ENCODE peak calls at places on chromosomes 16 and 17, in seven cellular contexts. A is heart left ventricle, W is sigmoid colon, T is Peyer's patch, J is lower leg skin, C is prostate gland, N is uterus. L is an unnamed sample.

GRCh38 chr16:53836680-53837079 is 132.7 kb downstream of the FTO start:
- DNase-seq in N (no peak), C (no peak), W (no peak), T (no peak), A (no peak), J (no peak), L (no peak)

GRCh38 chr17:17782425-17783120 is 54.2 kb downstream of the SREBF1 start:
- DNase-seq in A (no peak), J (no peak), C (no peak), N (no peak), T (no peak), W (no peak), L (peak)

GRCh38 chr16:89409161-89409711 is 81.1 kb downstream of the ANKRD11 start:
- DNase-seq in C (no peak), A (peak), W (no peak), T (no peak), N (no peak), J (no peak), L (peak)

GRCh38 chr16:25692734-25693508 is 1.2 kb downstream of the HS3ST4 start:
- DNase-seq in A (no peak), J (no peak), C (no peak), W (no peak), N (no peak), T (no peak), L (no peak)

GRCh38 chr16:20799599-20799998 is 6.7 kb downstream of the ERI2 start:
- DNase-seq in W (no peak), C (no peak), N (no peak), A (no peak), T (no peak), J (no peak), L (no peak)

GRCh38 chr17:36884495-36885160 is 52.6 kb upstream of the LHX1 start:
- DNase-seq in J (no peak), A (no peak), N (no peak), W (no peak), T (no peak), C (no peak), L (no peak)

GRCh38 chr16:73546351-73546845 is 498.5 kb upstream of the ZFHX3 start:
- DNase-seq in N (no peak), T (no peak), A (no peak), W (no peak), C (no peak), J (no peak), L (no peak)

GRCh38 chr16:53668869-53669268 is 34.8 kb downstream of the RPGRIP1L start:
- DNase-seq in A (no peak), T (no peak), W (no peak), C (no peak), N (no peak), J (no peak), L (no peak)

GRCh38 chr17:31467502-31468256 is 76.2 kb downstream of the RAB11FIP4 start:
- DNase-seq in N (no peak), J (no peak), T (no peak), C (no peak), A (peak), W (no peak), L (peak)

GRCh38 chr16:27048316-27048715 is 18.4 kb upstream of the C16orf82 start:
- DNase-seq in C (no peak), A (no peak), W (no peak), T (no peak), N (no peak), J (no peak), L (no peak)

GRCh38 chr16:28910046-28911031 is 14.7 kb downstream of the RABEP2 start:
- DNase-seq in A (no peak), N (no peak), T (peak), C (no peak), J (no peak), W (no peak), L (no peak)

GRCh38 chr16:67006930-67007658 is 18.7 kb downstream of the CES4A start:
- DNase-seq in A (no peak), W (no peak), C (no peak), N (no peak), J (no peak), T (no peak), L (peak)

GRCh38 chr17:194844-195602 is 13.6 kb upstream of the DOC2B start:
- DNase-seq in C (no peak), W (no peak), A (no peak), N (no peak), T (no peak), J (no peak), L (no peak)

GRCh38 chr16:51321251-51321650 is 170.2 kb upstream of the SALL1 start:
- DNase-seq in T (no peak), W (no peak), A (no peak), N (no peak), J (no peak), C (no peak), L (no peak)

GRCh38 chr16:68538880-68539701 is at the start of gene ZFP90:
- DNase-seq in N (peak), J (peak), A (peak), W (peak), T (peak), C (peak), L (peak)
- TF ChIP-seq POLR2A in N (peak), J (no peak), A (no peak), W (peak), T (peak), C (peak), L (no peak)

GRCh38 chr17:41811549-41812175 is at the start of gene P3H4:
- DNase-seq in N (peak), A (peak), C (peak), T (peak), J (peak), W (peak), L (peak)
- TF ChIP-seq POLR2A in N (peak), A (no peak), C (peak), T (peak), J (no peak), W (no peak), L (peak)

DNA sequence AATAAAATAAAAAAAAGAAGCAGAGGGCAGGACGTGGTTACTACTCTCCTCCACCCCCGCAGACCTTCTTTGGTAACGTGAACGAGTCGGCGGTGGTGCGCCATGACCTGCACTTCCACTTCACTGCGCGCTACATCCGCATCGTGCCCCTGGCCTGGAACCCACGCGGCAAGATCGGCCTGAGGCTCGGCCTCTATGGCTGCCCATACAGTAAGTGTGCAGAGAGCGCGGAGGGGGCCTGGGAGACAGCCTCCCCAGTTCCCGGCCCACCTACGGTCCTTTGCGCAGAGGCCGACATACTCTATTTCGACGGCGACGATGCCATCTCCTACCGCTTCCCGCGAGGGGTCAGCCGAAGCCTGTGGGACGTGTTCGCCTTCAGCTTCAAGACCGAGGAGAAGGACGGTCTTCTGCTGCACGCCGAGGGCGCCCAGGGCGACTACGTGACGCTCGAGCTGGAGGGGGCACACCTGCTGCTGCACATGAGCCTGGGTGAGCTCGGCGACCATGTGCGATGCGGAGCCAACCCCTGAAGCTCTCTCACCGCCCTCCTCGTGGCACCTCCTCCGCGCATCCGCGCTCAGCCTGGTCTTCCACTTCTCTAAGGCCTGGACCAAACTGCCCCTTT is 2.7 kb downstream of the CNTNAP1 start:
- DNase-seq in N (no peak), J (no peak), A (no peak), C (no peak), T (no peak), W (no peak), L (no peak)
- TF ChIP-seq POLR2A in N (no peak), J (no peak), A (no peak), C (no peak), T (no peak), W (no peak), L (no peak)

DNA sequence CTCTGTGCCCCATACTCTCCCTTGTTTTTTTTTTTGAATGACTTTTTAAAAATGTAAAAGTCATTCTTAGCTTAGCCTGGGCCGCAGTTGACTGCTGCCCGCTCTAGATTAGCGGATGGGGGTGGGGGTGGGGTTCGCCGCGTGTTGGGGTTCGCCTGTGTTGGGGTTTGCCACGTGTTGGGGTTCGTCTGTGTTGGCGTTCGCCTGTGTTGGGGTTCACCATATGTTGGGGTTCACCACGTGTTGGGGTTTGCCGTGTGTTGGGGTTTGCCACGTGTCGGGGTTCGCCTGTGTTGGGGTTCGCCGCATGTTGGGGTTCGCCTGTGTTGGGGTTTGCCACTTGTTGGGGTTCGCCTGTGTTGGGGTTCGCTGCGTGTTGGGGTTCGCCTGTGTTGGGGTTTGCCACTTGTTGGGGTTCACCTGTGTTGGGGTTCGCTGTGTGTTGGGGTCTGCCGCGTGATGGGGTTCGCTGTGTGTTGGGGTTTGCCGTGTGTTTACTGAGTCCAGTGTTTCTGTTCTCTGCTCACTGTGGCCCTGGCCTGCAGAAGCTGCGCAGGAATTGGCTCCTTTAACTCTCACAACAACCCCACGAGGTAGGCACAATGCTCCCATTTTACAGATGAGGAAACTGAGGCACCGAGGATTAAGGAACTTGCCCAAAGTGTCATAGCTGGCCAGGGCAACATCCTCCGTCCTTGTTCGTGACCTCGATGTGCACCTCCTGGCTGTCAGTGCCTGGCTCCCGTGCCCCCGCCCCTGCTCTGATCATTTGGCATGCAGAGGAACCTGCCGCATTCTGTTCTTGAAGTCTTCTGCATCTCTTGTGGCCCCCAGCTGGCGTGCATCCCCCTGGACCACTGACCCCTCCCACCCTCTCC is 96.6 kb upstream of the CIBAR2 start:
- DNase-seq in W (no peak), C (no peak), A (no peak), J (no peak), T (peak), N (no peak), L (no peak)
- TF ChIP-seq POLR2A in W (no peak), C (no peak), A (no peak), J (no peak), T (no peak), N (no peak), L (no peak)

GRCh38 chr17:80836971-80837481 is 154.6 kb upstream of the CHMP6 start:
- DNase-seq in A (peak), W (no peak), N (no peak), J (no peak), T (no peak), C (no peak), L (no peak)
- TF ChIP-seq POLR2A in A (no peak), W (no peak), N (no peak), J (no peak), T (no peak), C (no peak), L (no peak)

DNA sequence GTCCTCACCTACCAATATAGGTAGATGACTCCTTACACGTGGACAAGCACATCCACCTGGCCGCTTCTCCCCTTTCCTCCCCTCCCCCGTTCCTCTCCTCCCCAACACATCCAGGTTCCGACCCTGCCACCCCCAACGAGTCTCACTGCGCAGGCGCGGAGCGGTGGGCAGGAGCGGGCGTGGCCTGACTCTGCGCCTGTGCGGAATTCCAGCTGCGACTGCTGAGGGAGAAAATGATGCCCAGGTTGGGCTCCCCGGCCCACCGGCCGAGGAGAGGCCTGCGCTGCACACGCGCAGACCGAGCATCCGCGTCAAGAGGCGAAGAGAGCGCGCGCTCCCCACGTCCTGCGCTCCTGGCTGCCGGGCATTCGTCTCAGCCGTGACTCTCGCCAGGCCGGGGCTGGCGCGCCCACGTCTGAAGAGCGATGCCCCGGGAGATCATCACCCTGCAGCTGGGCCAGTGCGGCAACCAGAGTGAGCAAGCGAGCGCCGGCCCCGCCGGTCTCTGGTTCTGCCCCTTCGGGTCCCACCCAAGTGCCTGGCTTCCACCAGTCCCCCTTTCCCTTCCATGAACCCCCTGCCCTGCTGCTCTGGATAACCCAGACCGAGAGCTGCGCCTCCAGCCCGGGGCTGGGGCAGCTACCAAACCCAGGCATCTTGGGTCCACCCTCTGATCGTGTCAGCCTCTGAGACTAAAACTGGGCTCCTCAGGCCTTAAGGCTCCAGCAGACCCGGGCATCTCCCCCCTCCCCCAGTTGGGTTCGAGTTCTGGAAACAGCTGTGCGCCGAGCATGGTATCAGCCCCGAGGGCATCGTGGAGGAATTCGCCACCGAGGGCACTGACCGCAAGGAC is at the start of gene TUBG2:
- DNase-seq in T (peak), W (peak), N (peak), A (peak), C (peak), J (peak), L (peak)
- TF ChIP-seq POLR2A in T (peak), W (peak), N (peak), A (no peak), C (peak), J (no peak), L (peak)

DNA sequence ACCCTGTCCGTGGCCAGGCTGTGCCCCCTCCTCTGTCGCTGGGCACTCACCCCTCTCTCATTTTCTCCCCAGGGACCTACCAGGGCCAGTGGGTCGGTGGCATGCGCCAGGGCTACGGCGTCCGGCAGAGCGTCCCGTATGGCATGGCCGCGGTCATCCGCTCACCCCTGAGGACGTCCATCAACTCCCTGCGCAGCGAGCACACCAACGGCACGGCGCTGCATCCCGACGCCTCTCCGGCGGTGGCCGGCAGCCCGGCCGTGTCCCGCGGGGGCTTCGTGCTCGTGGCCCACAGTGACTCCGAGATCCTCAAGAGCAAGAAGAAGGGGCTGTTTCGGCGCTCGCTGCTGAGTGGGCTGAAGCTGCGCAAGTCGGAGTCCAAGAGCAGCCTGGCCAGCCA is 41.9 kb downstream of the JPH3 start:
- DNase-seq in A (no peak), W (no peak), C (no peak), N (no peak), T (no peak), J (no peak), L (no peak)
- TF ChIP-seq POLR2A in A (no peak), W (no peak), C (no peak), N (no peak), T (no peak), J (no peak), L (no peak)

GRCh38 chr17:5434984-5435383 is 4.0 kb downstream of the C1QBP start:
- DNase-seq in J (no peak), W (no peak), T (no peak), A (no peak), N (no peak), C (no peak), L (peak)

GRCh38 chr17:5443728-5444127 is 4.8 kb upstream of the C1QBP start:
- DNase-seq in T (no peak), J (no peak), C (no peak), W (no peak), A (no peak), N (no peak), L (no peak)

GRCh38 chr17:5439446-5439764 is 450 bp upstream of the C1QBP start:
- DNase-seq in T (no peak), W (no peak), A (no peak), J (no peak), C (no peak), N (no peak), L (no peak)

GRCh38 chr17:5437721-5438317 is 1.1 kb downstream of the C1QBP start:
- DNase-seq in T (no peak), C (no peak), A (no peak), J (no peak), N (no peak), W (no peak), L (no peak)

DNA sequence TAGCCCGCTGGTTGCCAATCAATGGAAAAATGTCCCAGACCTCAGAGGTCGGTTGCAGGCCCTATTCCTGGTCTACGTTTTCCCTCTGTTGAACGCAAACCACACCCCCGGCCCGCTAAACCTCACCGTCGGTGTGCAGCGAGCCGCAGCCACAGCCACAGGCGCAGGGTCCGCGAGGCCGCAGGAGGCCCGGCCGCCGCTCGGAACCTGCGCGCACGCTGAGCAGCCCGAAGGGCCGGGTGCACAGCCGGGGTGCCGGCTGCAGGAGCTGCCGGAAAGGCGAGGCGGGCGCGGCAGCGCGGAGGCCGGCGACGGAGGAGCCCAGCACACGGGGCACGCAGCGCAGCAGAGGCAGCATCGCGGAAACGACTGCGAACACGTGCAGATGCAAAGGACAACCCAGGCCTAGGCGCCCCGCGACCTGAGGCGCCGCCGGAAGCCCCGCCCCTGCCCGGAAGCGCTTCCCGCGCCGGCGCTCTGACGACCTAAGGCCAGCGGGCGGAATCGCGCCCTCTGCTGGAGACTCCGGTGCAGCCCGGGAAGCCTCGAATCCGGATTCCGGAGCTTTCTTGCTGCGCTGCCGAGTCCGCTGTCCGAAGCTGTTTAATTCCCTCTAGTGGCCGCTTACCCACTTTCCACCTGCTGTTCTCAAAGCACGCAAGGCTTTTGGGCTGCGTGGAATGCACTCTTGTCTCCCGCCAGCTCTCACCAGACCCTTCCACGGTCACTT is at the start of gene C1QBP:
- DNase-seq in A (peak), N (peak), T (peak), W (peak), C (peak), J (peak), L (peak)
- TF ChIP-seq POLR2A in A (no peak), N (peak), T (no peak), W (peak), C (no peak), J (no peak), L (peak)